ENCODE peak calls at places on chromosomes 7 and 10, in six cellular contexts. S is left ventricle myocardium inferior, I is GM23338, K is hepatocyte, D is NB4, X is testis. Y is an unnamed sample.

GRCh38 chr7:40749877-40750276 is 615.1 kb downstream of the SUGCT start:
- DNase-seq in S (no peak), D (no peak), K (no peak), X (no peak), I (peak), Y (no peak)

GRCh38 chr10:1779796-1780195 is 42.5 kb upstream of the ADARB2 start:
- DNase-seq in S (no peak), X (no peak), D (no peak), K (no peak), I (no peak), Y (no peak)

GRCh38 chr7:143325215-143325614 is 9.3 kb downstream of the CLCN1 start:
- DNase-seq in X (no peak), S (no peak), K (no peak), D (no peak), I (no peak), Y (no peak)

GRCh38 chr7:115779561-115779960 is 251.0 kb downstream of the TFEC start:
- DNase-seq in K (no peak), I (no peak), S (no peak), X (no peak), D (no peak), Y (no peak)

GRCh38 chr7:130491841-130492518 is at the start of gene MEST:
- DNase-seq in X (peak), K (peak), D (no peak), S (no peak), I (peak), Y (no peak)

GRCh38 chr10:126199221-126199998 is 188.9 kb downstream of the ADAM12 start:
- DNase-seq in I (no peak), S (no peak), D (peak), X (no peak), K (peak), Y (no peak)

GRCh38 chr10:3891396-3891795 is 106.4 kb upstream of the KLF6 start:
- DNase-seq in X (no peak), D (no peak), I (no peak), K (no peak), S (no peak), Y (no peak)

GRCh38 chr7:95675016-95675415 is 78.7 kb upstream of the PDK4 start:
- DNase-seq in K (no peak), I (peak), D (no peak), X (no peak), S (no peak), Y (no peak)

GRCh38 chr7:135748770-135749169 is at the start of gene FAM180A:
- DNase-seq in S (peak), K (no peak), X (peak), D (no peak), I (no peak), Y (no peak)

GRCh38 chr7:84953294-84953693 is 233.6 kb downstream of the SEMA3D start:
- DNase-seq in X (no peak), S (no peak), D (no peak), K (no peak), I (no peak), Y (no peak)

GRCh38 chr7:128697301-128697905 is 25.3 kb downstream of the GARIN1A start:
- DNase-seq in D (peak), S (peak), X (peak), I (peak), K (peak), Y (no peak)

GRCh38 chr10:94403034-94403822 is 887 bp downstream of the TBC1D12 start:
- DNase-seq in D (no peak), K (peak), X (peak), I (peak), S (peak), Y (no peak)

GRCh38 chr10:132451506-132452215 is 54.7 kb downstream of the PWWP2B start:
- DNase-seq in I (no peak), X (no peak), K (no peak), S (no peak), D (peak), Y (no peak)

GRCh38 chr7:71752171-71752935 is 620.4 kb downstream of the GALNT17 start:
- DNase-seq in D (peak), K (peak), X (peak), S (peak), I (peak), Y (peak)

GRCh38 chr7:95493247-95493646 is 7.5 kb downstream of the ASB4 start:
- DNase-seq in X (no peak), I (no peak), D (no peak), S (no peak), K (no peak), Y (no peak)

GRCh38 chr10:112689327-112689726 is 242.3 kb downstream of the VTI1A start:
- DNase-seq in X (no peak), I (peak), D (no peak), K (peak), S (peak), Y (no peak)

GRCh38 chr7:157570531-157571200 is 233.9 kb downstream of the DNAJB6 start:
- DNase-seq in D (peak), I (no peak), K (no peak), S (no peak), X (no peak), Y (no peak)

GRCh38 chr7:32378991-32379390 is 111.2 kb downstream of the LSM5 start:
- DNase-seq in I (peak), K (no peak), X (no peak), S (no peak), D (no peak), Y (no peak)

GRCh38 chr10:70477661-70478162 is 855 bp upstream of the PALD1 start:
- DNase-seq in D (peak), K (peak), I (peak), X (peak), S (no peak), Y (no peak)

GRCh38 chr10:133219782-133220181 is 10.2 kb upstream of the UTF1 start:
- DNase-seq in X (no peak), K (no peak), S (no peak), I (peak), D (no peak), Y (no peak)

GRCh38 chr10:131065673-131066331 is 245.7 kb downstream of the TCERG1L start:
- DNase-seq in K (no peak), S (peak), D (peak), X (no peak), I (peak), Y (no peak)

GRCh38 chr10:132355297-132355696 is 23.3 kb downstream of the LRRC27 start:
- DNase-seq in K (no peak), I (no peak), X (no peak), D (no peak), S (no peak), Y (no peak)

GRCh38 chr7:28570113-28570969 is 158.0 kb downstream of the CREB5 start:
- DNase-seq in S (no peak), K (no peak), D (no peak), I (no peak), X (no peak), Y (no peak)

GRCh38 chr7:44617225-44617885 is 10.9 kb downstream of the OGDH start:
- DNase-seq in D (no peak), S (no peak), I (no peak), X (no peak), K (peak), Y (no peak)

GRCh38 chr7:20010877-20011276 is 206.3 kb downstream of the MACC1 start:
- DNase-seq in S (no peak), I (no peak), X (no peak), D (no peak), K (no peak), Y (no peak)

GRCh38 chr7:94391716-94392390 is 2.8 kb upstream of the COL1A2 start:
- DNase-seq in D (no peak), I (peak), X (peak), S (peak), K (peak), Y (no peak)

GRCh38 chr7:143172354-143172753 is 10.9 kb upstream of the TAS2R39 start:
- DNase-seq in S (no peak), X (peak), I (peak), K (no peak), D (no peak), Y (no peak)

GRCh38 chr10:127243490-127244272 is 47.3 kb upstream of the INSYN2A start:
- DNase-seq in D (peak), K (peak), I (peak), X (peak), S (no peak), Y (no peak)
- TF ChIP-seq CTCF in D (peak), K (peak), I (peak), X (peak), S (peak), Y (peak)

DNA sequence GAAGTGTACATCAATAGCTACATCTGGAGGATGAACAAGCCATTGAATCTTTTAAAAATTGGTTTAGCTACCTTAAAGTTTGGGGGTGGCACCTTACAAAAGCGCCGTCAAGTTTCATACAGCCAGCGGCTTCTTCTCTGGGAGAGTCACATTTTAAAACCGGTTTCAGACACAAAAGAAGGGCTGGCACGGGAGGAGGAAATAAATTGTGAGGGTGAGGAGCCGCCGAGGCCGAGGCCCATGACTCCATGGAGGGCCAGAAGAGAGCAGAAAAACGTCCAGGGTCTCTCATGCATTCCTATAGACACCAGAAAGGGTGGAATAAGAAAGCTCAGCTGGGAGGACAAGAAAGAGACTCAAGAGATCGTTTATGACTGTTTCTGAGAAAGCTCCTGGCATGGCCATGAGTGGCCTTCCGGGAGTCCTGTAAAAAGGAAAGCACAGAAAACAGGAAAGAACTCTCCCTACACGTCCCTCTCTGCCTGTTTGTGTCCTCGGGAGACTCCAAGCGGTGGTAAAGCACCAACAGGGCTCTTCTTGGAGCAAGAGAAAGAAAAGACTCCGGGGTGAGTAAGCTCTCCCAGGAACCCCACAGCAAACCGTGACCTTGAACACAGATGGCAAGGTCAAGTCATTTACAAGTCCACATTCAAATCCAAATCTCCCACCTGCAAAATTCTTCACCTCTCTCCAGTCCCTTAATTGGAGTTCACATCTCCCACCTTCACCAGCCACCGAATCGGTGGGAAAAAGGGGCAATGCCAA is 1.8 kb downstream of the FRAT2 start:
- DNase-seq in I (peak), S (no peak), X (peak), K (peak), D (peak), Y (no peak)
- TF ChIP-seq CTCF in I (peak), S (peak), X (no peak), K (peak), D (peak), Y (peak)

DNA sequence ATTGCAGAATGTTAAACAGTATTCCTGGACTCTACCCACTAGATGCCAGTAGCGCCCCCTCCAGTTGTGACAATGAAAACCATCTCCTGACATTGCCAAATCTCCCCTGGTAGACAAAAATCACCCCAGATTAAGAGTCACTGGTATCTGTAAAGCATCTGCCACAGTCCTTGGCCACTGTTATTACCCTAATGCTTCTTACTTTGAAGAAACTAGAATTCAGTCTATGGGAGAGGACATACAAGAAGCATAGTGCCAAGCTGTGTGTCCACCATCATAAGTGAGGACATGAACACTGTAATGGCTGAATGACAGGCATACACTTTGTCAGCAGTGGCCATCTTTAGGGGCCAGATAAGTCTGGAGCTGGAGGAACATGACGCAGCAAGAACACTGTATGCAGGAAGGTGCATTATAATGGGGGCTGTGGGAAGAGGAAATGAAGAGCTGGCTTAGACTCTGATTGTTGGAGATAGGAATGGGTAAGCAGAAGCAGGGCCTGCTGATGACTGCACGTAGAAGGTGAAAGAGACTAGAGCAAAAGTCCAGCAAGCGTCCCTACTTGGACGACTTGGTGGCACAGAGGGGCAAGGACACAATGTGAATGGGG is 32.5 kb downstream of the CBX3 start:
- DNase-seq in I (no peak), D (no peak), K (no peak), X (no peak), S (no peak), Y (no peak)
- TF ChIP-seq CTCF in I (peak), D (peak), K (no peak), X (no peak), S (no peak), Y (no peak)

DNA sequence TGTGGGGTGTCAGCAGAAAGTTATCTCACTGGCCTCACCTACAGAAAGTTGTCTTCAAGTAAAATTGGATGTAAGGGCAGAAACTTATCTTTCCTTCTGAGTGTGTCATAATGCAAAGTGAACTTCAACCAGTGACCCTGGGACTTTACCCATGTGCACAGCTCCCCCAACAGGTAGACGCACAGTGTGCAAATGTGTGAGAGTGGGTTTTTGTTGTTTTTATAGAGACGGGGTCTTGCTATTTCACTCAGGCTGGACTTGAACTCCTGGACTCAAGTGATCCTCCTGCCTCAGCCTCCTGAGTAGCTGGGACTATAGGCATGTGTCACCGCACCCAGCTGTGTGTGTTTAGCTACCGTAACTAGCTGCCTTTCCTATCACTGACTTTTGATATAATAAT is 6.4 kb upstream of the KAZALD1 start:
- DNase-seq in K (no peak), D (no peak), X (no peak), I (no peak), S (no peak), Y (no peak)
- TF ChIP-seq CTCF in K (peak), D (peak), X (no peak), I (peak), S (no peak), Y (peak)

DNA sequence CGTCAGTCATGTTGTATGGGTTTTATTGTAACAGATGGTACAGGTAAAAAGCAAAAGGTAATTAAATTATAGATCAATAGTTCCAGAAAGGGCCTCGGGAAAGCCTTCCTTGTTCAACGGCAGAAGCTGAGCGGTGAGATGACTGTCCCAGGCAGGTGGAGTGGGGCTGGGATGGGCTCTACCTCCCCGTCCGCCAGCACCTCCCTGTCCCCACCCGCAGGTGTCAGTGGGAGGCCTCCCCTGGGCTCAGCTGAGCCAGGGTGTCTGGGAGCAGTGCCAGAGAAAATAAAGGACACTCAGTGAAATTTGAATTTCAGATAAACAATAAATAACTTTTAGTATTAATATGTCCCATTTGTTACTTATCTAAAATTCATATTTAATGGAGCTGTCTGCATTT is 58.9 kb downstream of the CLRN3 start:
- DNase-seq in I (no peak), S (no peak), X (peak), D (no peak), K (no peak), Y (no peak)
- TF ChIP-seq CTCF in I (no peak), S (no peak), X (no peak), D (no peak), K (no peak), Y (no peak)

GRCh38 chr10:35027567-35027966 is 62.6 kb downstream of the CUL2 start:
- DNase-seq in S (no peak), K (no peak), I (peak), D (peak), X (no peak), Y (no peak)
- TF ChIP-seq CTCF in S (peak), K (peak), I (no peak), D (no peak), X (peak), Y (peak)

GRCh38 chr10:31320598-31321211 is 1.7 kb downstream of the ZEB1 start:
- DNase-seq in X (peak), S (peak), D (peak), I (peak), K (peak), Y (no peak)
- TF ChIP-seq CTCF in X (no peak), S (peak), D (no peak), I (no peak), K (no peak), Y (no peak)

GRCh38 chr10:46292573-46293023 is 5.8 kb downstream of the ANTXRL start:
- DNase-seq in X (no peak), I (no peak), D (no peak), S (no peak), K (no peak), Y (no peak)

GRCh38 chr10:46294641-46295230 is 7.9 kb downstream of the ANTXRL start:
- DNase-seq in I (no peak), S (no peak), K (no peak), D (no peak), X (no peak), Y (no peak)

GRCh38 chr10:46293228-46293627 is 6.4 kb downstream of the ANTXRL start:
- DNase-seq in I (no peak), D (no peak), S (no peak), X (no peak), K (no peak), Y (no peak)

GRCh38 chr10:46291817-46292572 is 5.2 kb downstream of the ANTXRL start:
- DNase-seq in D (no peak), S (no peak), K (no peak), X (peak), I (no peak), Y (no peak)

DNA sequence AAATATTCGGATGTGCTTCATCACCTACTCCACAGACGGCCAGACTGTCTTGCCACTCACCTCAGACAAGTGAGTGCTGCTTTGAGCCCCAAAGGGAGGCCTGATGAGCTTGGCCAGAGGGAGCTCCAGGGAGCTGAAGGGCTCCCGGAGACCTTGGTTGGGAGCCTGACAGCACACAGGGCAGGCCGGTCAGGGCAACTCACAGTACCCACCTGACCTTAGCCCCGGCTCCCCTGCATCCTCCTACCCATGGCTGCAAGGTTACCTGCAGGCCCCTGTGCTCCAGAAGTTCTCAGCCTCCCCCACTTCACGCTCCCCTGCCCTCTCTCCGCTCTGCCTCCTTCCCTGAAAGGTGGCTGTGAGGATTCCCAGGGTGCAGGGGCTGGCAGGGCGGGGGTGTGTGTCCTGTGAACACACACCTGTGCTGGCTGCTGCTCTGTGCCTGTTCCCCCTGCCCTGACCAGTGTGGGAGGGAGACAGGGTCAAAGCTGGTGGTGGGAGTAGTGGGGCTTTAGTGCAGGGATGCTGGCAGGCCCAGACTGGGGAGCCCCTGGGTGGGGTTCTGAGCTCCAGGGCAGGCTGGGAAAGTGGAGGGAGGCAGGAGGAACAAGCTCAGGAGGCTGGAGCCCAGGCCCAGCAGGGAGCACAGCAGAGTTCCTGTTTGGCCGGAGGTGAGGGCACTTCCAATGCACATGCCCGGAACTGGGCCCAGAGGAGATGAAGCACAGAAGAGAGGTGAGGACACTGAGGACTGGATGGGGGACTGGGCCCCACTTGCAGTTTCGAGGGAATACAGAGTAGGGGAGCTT is 7.2 kb downstream of the ANTXRL start:
- DNase-seq in K (no peak), I (no peak), S (no peak), X (no peak), D (peak), Y (no peak)
- TF ChIP-seq CTCF in K (peak), I (peak), S (peak), X (no peak), D (peak), Y (no peak)

GRCh38 chr7:136956232-136956631 is 87.8 kb downstream of the CHRM2 start:
- DNase-seq in D (no peak), I (no peak), S (no peak), K (no peak), X (no peak), Y (no peak)
- TF ChIP-seq CTCF in D (no peak), I (no peak), S (no peak), K (no peak), X (no peak), Y (no peak)

GRCh38 chr7:108525985-108526767 is at the start of gene PNPLA8:
- DNase-seq in X (peak), S (peak), D (peak), K (peak), I (peak), Y (peak)
- TF ChIP-seq CTCF in X (peak), S (no peak), D (no peak), K (no peak), I (no peak), Y (no peak)